ENCODE peak calls at places on chromosomes 4 and X, in nine cellular contexts. W is ovary, F is fibroblast of pulmonary artery, N is epithelial cell of esophagus, K is MM.1S, U is upper lobe of right lung, J is mucosa of descending colon, R is upper lobe of left lung, G is K562. E is an unnamed sample.

GRCh38 chr4:155592568-155593343 is 73.9 kb upstream of the GUCY1A1 start:
- DNase-seq in G (no peak), F (peak), U (no peak), N (no peak), J (peak), W (no peak), K (no peak), R (no peak), E (no peak)

GRCh38 chr4:114782842-114783595 is 184.4 kb downstream of the UGT8 start:
- DNase-seq in N (no peak), K (no peak), W (no peak), U (no peak), F (no peak), R (no peak), G (no peak), J (no peak), E (no peak)

GRCh38 chrX:114924846-114925245 is 92.6 kb downstream of the IL13RA2 start:
- DNase-seq in J (no peak), G (no peak), W (no peak), U (no peak), N (peak), K (no peak), F (peak), R (no peak), E (no peak)

GRCh38 chr4:2194556-2194955 is 47.4 kb downstream of the HAUS3 start:
- DNase-seq in K (no peak), U (no peak), W (no peak), G (no peak), R (no peak), J (no peak), N (no peak), F (no peak), E (no peak)

GRCh38 chr4:10783351-10783750 is 98.8 kb upstream of the CLNK start:
- DNase-seq in U (no peak), F (peak), N (peak), R (no peak), G (no peak), K (no peak), W (no peak), J (no peak), E (no peak)

GRCh38 chrX:10660171-10660570 is 39.8 kb upstream of the MID1 start:
- DNase-seq in W (no peak), K (no peak), N (no peak), R (no peak), F (no peak), J (no peak), U (no peak), G (no peak), E (no peak)

GRCh38 chrX:101210630-101211029 is 9.0 kb upstream of the DRP2 start:
- DNase-seq in N (no peak), J (no peak), F (no peak), W (no peak), G (no peak), K (no peak), R (no peak), U (no peak), E (no peak)

GRCh38 chrX:47743504-47743903 is 84.5 kb upstream of the UXT start:
- DNase-seq in F (peak), G (no peak), R (no peak), W (no peak), J (no peak), N (peak), U (no peak), K (no peak), E (no peak)

GRCh38 chr4:35934370-35934981 is 309.8 kb downstream of the ARAP2 start:
- DNase-seq in N (peak), R (no peak), G (peak), J (no peak), K (peak), F (peak), W (no peak), U (no peak), E (no peak)

GRCh38 chr4:7970031-7970946 is 30.6 kb upstream of the AFAP1 start:
- DNase-seq in G (no peak), U (no peak), F (peak), K (no peak), J (peak), W (peak), N (peak), R (peak), E (no peak)

GRCh38 chrX:8504451-8504850 is 39.8 kb downstream of the VCX3B start:
- DNase-seq in N (peak), F (peak), J (peak), G (no peak), R (no peak), W (no peak), K (no peak), U (no peak), E (no peak)

GRCh38 chrX:135505356-135505755 is 15.1 kb upstream of the INTS6L start:
- DNase-seq in F (no peak), J (no peak), U (no peak), W (no peak), G (no peak), N (peak), R (no peak), K (no peak), E (no peak)

GRCh38 chrX:126165721-126166401 is at the start of gene DCAF12L2:
- DNase-seq in J (no peak), N (peak), F (no peak), R (no peak), G (no peak), U (no peak), W (peak), K (no peak), E (no peak)

GRCh38 chrX:30622361-30622760 is 30.9 kb upstream of the GK start:
- DNase-seq in K (no peak), J (no peak), N (no peak), F (no peak), G (no peak), R (no peak), U (no peak), W (no peak), E (no peak)

GRCh38 chr4:44319129-44319528 is 129.5 kb downstream of the KCTD8 start:
- DNase-seq in G (no peak), J (no peak), K (no peak), U (no peak), R (no peak), F (no peak), W (no peak), N (no peak), E (no peak)

GRCh38 chrX:11399481-11399880 is 106.3 kb downstream of the AMELX start:
- DNase-seq in W (no peak), J (no peak), G (no peak), U (no peak), N (no peak), F (no peak), K (no peak), R (no peak), E (no peak)

GRCh38 chr4:73869130-73870055 is at the start of gene CXCL1:
- DNase-seq in F (peak), J (peak), R (peak), N (peak), U (peak), G (peak), K (no peak), W (no peak), E (no peak)

GRCh38 chr4:118389731-118390520 is 37.1 kb upstream of the PRSS12 start:
- DNase-seq in W (no peak), U (no peak), K (no peak), J (no peak), R (no peak), G (no peak), N (peak), F (no peak), E (no peak)

GRCh38 chr4:113576947-113577678 is 184.4 kb downstream of the CAMK2D start:
- DNase-seq in W (no peak), U (no peak), K (no peak), J (no peak), N (no peak), R (no peak), F (no peak), G (no peak), E (no peak)

GRCh38 chrX:71489540-71489939 is 43.4 kb upstream of the OGT start:
- DNase-seq in W (no peak), G (no peak), K (no peak), U (no peak), N (no peak), F (no peak), J (no peak), R (no peak), E (no peak)

GRCh38 chr4:107034091-107034698 is 1.9 kb downstream of the DKK2 start:
- DNase-seq in G (no peak), F (no peak), U (peak), K (no peak), J (no peak), R (no peak), W (no peak), N (peak), E (no peak)

GRCh38 chrX:19303216-19303880 is 40.4 kb upstream of the PDHA1 start:
- DNase-seq in J (peak), U (no peak), K (no peak), G (no peak), N (peak), W (no peak), F (peak), R (no peak), E (no peak)

GRCh38 chr4:21680326-21680898 is 268.2 kb downstream of the KCNIP4 start:
- DNase-seq in F (no peak), G (no peak), K (no peak), N (no peak), W (no peak), U (no peak), J (no peak), R (no peak), E (no peak)

GRCh38 chr4:6405417-6405747 is 67.0 kb downstream of the PPP2R2C start:
- DNase-seq in N (no peak), F (no peak), K (no peak), G (no peak), W (no peak), J (no peak), U (no peak), R (no peak), E (no peak)

GRCh38 chrX:9897761-9898161 is 69.4 kb upstream of the CLDN34 start:
- DNase-seq in F (peak), N (no peak), W (no peak), J (no peak), G (no peak), K (no peak), R (no peak), U (no peak), E (no peak)

GRCh38 chr4:1105662-1106061 is 7.7 kb downstream of the RNF212 start:
- DNase-seq in J (no peak), N (no peak), K (no peak), U (no peak), F (no peak), W (no peak), R (no peak), G (no peak), E (no peak)

GRCh38 chrX:102863735-102864134 is 73.3 kb upstream of the RAB40AL start:
- DNase-seq in W (peak), G (peak), J (peak), K (peak), F (peak), U (peak), R (peak), N (peak), E (peak)

GRCh38 chr4:171202908-171203307 is 610.3 kb upstream of the GALNTL6 start:
- DNase-seq in G (no peak), R (no peak), U (no peak), W (no peak), N (no peak), F (no peak), J (no peak), K (no peak), E (no peak)

GRCh38 chr4:175271010-175271630 is 353.0 kb downstream of the ADAM29 start:
- DNase-seq in F (no peak), N (no peak), K (peak), J (no peak), U (no peak), W (no peak), G (no peak), R (no peak), E (no peak)

GRCh38 chr4:72666910-72667309 is 97.9 kb upstream of the ADAMTS3 start:
- DNase-seq in R (no peak), N (no peak), G (no peak), W (no peak), U (no peak), F (no peak), J (no peak), K (no peak), E (no peak)

GRCh38 chr4:7192252-7193039 is at the start of gene SORCS2:
- DNase-seq in R (peak), F (peak), G (peak), K (no peak), U (peak), J (peak), N (peak), W (peak), E (peak)

GRCh38 chr4:80732010-80732409 is 298.5 kb upstream of the BMP3 start:
- DNase-seq in G (no peak), U (no peak), W (no peak), F (peak), R (no peak), J (no peak), K (no peak), N (peak), E (no peak)

GRCh38 chr4:8215001-8215427 is 15.9 kb downstream of the SH3TC1 start:
- DNase-seq in R (peak), G (no peak), N (no peak), K (no peak), U (peak), F (peak), W (peak), J (no peak), E (no peak)

GRCh38 chrX:40922307-40922706 is 162.9 kb upstream of the USP9X start:
- DNase-seq in F (peak), U (no peak), J (peak), K (peak), N (peak), G (peak), W (no peak), R (no peak), E (no peak)

GRCh38 chrX:85243761-85244410 is at the start of the genes SATL1 and ZNF711:
- DNase-seq in N (peak), W (peak), K (peak), J (peak), F (peak), R (peak), U (peak), G (peak), E (peak)

GRCh38 chr4:153579872-153580271 is 104.2 kb upstream of the TLR2 start:
- DNase-seq in U (no peak), J (no peak), W (no peak), F (no peak), N (no peak), R (no peak), G (no peak), K (no peak), E (no peak)

DNA sequence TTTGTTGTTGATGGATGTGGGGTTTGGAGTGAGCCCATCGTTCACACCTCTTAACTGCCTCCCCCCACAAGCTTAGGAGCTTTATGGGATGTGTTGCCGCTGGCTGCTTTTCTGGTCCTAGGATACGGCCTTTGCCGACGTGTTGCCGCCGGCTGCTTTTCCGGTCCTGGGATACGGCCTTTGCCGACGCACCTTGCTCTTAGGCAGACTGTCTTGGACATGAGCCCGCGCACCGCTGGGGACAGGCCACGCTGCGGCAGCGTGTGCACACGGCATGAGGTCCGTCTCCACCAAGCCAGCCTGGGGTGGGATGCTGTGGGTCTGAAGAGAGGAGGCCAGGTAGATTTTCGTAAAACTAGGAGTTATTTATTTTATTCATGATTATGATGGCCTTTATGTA is 14.2 kb downstream of the RGS12 start:
- DNase-seq in W (no peak), U (peak), J (no peak), R (no peak), K (no peak), N (no peak), G (no peak), F (no peak), E (no peak)
- TF ChIP-seq CTCF in W (no peak), U (no peak), J (no peak), R (no peak), K (no peak), N (no peak), G (no peak), F (no peak), E (no peak)

GRCh38 chr4:90799895-90800294 is 672.7 kb downstream of the CCSER1 start:
- DNase-seq in F (peak), K (no peak), U (no peak), W (no peak), G (no peak), J (no peak), R (no peak), N (peak), E (no peak)
- TF ChIP-seq CTCF in F (no peak), K (no peak), U (no peak), W (no peak), G (no peak), J (no peak), R (no peak), N (no peak), E (no peak)

DNA sequence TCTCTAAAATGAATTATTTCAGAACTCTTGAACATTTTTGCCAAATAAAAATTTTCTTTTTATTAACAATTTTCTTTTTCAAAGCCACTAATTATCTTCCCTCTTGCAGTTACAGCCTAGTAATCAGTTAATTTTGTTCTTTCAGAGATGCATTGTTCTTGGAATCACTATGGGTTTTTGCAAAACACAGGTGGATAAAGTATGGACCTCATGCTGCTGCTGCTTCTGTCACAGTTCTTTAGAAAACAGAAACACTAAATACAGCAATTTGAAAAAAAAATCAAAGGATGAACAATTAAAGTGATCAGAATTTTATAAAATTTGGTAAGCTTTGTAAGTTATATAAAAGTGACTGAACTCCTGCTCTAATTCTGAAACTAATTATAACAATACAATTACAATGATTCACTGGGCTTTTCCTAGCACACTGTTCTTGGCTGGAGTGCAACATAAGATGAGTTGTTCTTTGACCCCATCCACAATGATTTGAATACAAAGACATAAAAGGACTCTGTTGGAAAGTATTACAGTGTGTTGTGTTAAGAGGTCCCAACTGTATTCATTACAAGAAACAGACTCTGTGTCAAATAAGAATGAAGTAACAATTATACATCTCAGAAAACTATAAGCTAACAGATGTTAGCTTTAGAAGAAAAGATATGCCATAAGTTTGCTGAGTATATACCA is 59.4 kb upstream of the GK2 start:
- DNase-seq in G (no peak), J (no peak), R (no peak), F (peak), N (no peak), K (no peak), U (no peak), W (no peak), E (no peak)
- TF ChIP-seq CTCF in G (no peak), J (no peak), R (no peak), F (no peak), N (no peak), K (no peak), U (no peak), W (no peak), E (no peak)

DNA sequence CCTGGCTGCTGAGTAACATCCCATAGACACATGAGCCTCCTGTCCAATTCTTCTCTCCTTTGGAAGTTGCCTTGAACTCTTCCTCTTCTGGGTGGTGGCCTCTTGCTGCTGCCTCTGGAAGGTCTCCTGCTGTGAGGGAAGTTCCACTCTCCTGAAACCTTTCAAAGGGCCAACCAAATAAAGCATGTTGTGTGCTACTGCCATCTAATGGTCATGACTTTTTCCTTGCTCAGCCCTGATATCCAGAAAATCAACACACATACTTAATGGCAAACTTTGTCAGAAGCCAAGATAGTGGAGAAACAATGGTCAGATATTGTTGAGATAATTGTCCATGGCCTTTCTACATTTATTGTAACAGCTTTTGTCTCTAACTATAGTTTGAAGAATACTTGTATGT is 19.1 kb upstream of the ZXDA start:
- DNase-seq in J (peak), K (peak), F (peak), U (no peak), W (no peak), N (peak), G (no peak), R (no peak), E (no peak)
- TF ChIP-seq CTCF in J (no peak), K (peak), F (peak), U (peak), W (no peak), N (peak), G (peak), R (peak), E (peak)

GRCh38 chr4:54635329-54635728 is 22.4 kb upstream of the KIT start:
- DNase-seq in R (no peak), G (no peak), W (no peak), K (no peak), F (no peak), U (no peak), N (no peak), J (no peak), E (no peak)

GRCh38 chr4:54637325-54637724 is 20.4 kb upstream of the KIT start:
- DNase-seq in U (no peak), W (no peak), K (no peak), N (no peak), J (no peak), F (no peak), G (no peak), R (no peak), E (no peak)

GRCh38 chr4:54632537-54632936 is 25.2 kb upstream of the KIT start:
- DNase-seq in F (no peak), R (no peak), N (no peak), U (no peak), K (no peak), J (no peak), G (no peak), W (no peak), E (no peak)
- TF ChIP-seq CTCF in F (no peak), R (no peak), N (no peak), U (no peak), K (no peak), J (no peak), G (no peak), W (no peak), E (no peak)

GRCh38 chrX:42247241-42247640 is 323.9 kb upstream of the CASK start:
- DNase-seq in G (no peak), W (no peak), N (peak), K (no peak), J (no peak), R (no peak), F (peak), U (no peak), E (no peak)
- TF ChIP-seq CTCF in G (no peak), W (no peak), N (no peak), K (no peak), J (no peak), R (no peak), F (no peak), U (no peak), E (no peak)

DNA sequence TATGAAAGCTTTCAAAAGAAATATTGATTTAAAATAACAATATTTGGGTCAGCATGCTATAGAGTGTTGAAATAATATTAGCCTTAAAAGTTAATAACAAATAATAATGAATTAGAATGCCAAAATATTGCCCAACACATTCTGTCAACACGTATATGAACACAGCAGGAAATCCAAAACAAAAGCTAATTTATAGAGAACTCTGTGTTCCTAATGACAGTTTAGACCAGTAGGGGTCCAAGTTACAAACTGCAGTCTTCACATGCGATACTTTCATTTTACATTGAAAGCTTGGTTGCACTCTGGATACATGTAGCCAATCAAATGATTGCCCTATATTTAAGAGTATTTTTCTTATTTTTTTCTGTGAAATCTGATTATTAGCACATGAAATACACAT is 274.4 kb downstream of the DCTD start:
- DNase-seq in R (no peak), J (no peak), W (no peak), F (peak), N (no peak), U (no peak), K (peak), G (no peak), E (no peak)
- TF ChIP-seq CTCF in R (no peak), J (no peak), W (no peak), F (peak), N (no peak), U (no peak), K (peak), G (peak), E (no peak)

E was measured in D721Med.